ENCODE peak calls at places on chromosome 4, in nine cellular contexts. D is hepatocyte; R is CD8-positive, alpha-beta T cell; A is left cardiac atrium; M is GM20000; I is NCI-H2171; T is activated B cell treated with CpG ODN at 0.5 μM for 24 hours; G is NCI-H1417 treated with DMSO at 0.1 percent for 48 hours; O is NCI-H2081. Z is an unnamed sample.

GRCh38 chr4:74969507-74970474 is 36.9 kb downstream of the PARM1 start:
- DNase-seq in D (peak; percentile 76), M (no peak), I (peak; percentile 23), A (peak; percentile 47), T (no peak), O (no peak), R (no peak), G (no peak), Z (no peak)

GRCh38 chr4:173367946-173368345 is 2.8 kb upstream of the SAP30 start:
- DNase-seq in R (no peak), O (no peak), T (no peak), G (no peak), M (no peak), A (no peak), I (no peak), D (no peak), Z (no peak)

GRCh38 chr4:174154455-174154854 is 129.0 kb downstream of the FBXO8 start:
- DNase-seq in D (peak; percentile 42), G (no peak), I (no peak), M (no peak), A (peak; percentile 32), T (no peak), O (peak; percentile 53), R (no peak), Z (no peak)

GRCh38 chr4:11719879-11720278 is 291.2 kb upstream of the HS3ST1 start:
- DNase-seq in M (no peak), T (no peak), O (no peak), G (no peak), D (no peak), I (no peak), R (no peak), A (no peak), Z (no peak)

GRCh38 chr4:141352328-141352727 is 131.6 kb downstream of the ZNF330 start:
- DNase-seq in M (no peak), O (no peak), G (no peak), T (no peak), I (no peak), D (no peak), A (no peak), R (no peak), Z (no peak)

GRCh38 chr4:77776182-77777134 is 42.7 kb downstream of the CNOT6L start:
- DNase-seq in M (no peak), A (no peak), I (no peak), G (no peak), R (no peak), O (no peak), T (no peak), D (no peak), Z (no peak)

GRCh38 chr4:112973897-112974296 is 75.6 kb upstream of the ANK2 start:
- DNase-seq in R (no peak), G (no peak), D (no peak), T (no peak), O (peak; percentile 23), I (peak; percentile 20), A (no peak), M (no peak), Z (no peak)

GRCh38 chr4:152102184-152103000 is 341.6 kb upstream of the GATB start:
- DNase-seq in A (no peak), R (no peak), O (no peak), G (no peak), T (no peak), M (no peak), D (no peak), I (no peak), Z (no peak)

Z was measured in GM12892.